ENCODE peak calls at places on chromosomes 4 and X, in eight cellular contexts. N is body of pancreas, K is Peyer's patch, J is heart left ventricle, Z is stomach, R is ovary, F is endothelial cell of umbilical vein, Q is A549. M is an unnamed sample.

GRCh38 chr4:158998624-158999023 is 104.3 kb upstream of the RAPGEF2 start:
- DNase-seq in N (no peak), K (no peak), J (no peak), Z (no peak), R (no peak), F (no peak), Q (no peak), M (no peak)

GRCh38 chr4:94455081-94455480 is 3.3 kb downstream of the PDLIM5 start:
- DNase-seq in N (peak; percentile 87), K (peak; percentile 70), J (peak; percentile 75), Z (peak; percentile 71), R (no peak), F (peak; percentile 54), Q (peak; percentile 21), M (no peak)

GRCh38 chr4:128716325-128716724 is 93.2 kb upstream of the JADE1 start:
- DNase-seq in N (no peak), K (no peak), J (no peak), Z (no peak), R (no peak), F (no peak), Q (no peak), M (peak; percentile 56)

GRCh38 chrX:28229217-28229616 is 248.0 kb upstream of the DCAF8L1 start:
- DNase-seq in N (no peak), K (no peak), J (no peak), Z (no peak), R (no peak), F (no peak), Q (no peak), M (no peak)

GRCh38 chrX:119654112-119654531 is 38.8 kb downstream of the SEPTIN6 start:
- DNase-seq in N (peak; percentile 21), K (no peak), J (peak; percentile 78), Z (no peak), R (peak; percentile 53), F (no peak), Q (no peak), M (peak; percentile 90)

GRCh38 chr4:47032405-47033106 is 1.2 kb downstream of the GABRB1 start:
- DNase-seq in N (peak; percentile 58), K (peak; percentile 71), J (peak; percentile 81), Z (peak; percentile 48), R (peak; percentile 30), F (peak; percentile 38), Q (peak; percentile 4), M (peak; percentile 70)

GRCh38 chr4:184792950-184793555 is 32.7 kb downstream of the ACSL1 start:
- DNase-seq in N (no peak), K (no peak), J (no peak), Z (no peak), R (no peak), F (peak; percentile 76), Q (no peak), M (peak; percentile 37)

GRCh38 chrX:115642895-115643530 is 82.0 kb downstream of the PLS3 start:
- DNase-seq in N (peak; percentile 60), K (no peak), J (no peak), Z (peak; percentile 36), R (no peak), F (peak; percentile 69), Q (peak; percentile 9), M (peak; percentile 54)

GRCh38 chr4:111228396-111228795 is 605.5 kb upstream of the PITX2 start:
- DNase-seq in N (no peak), K (no peak), J (no peak), Z (no peak), R (no peak), F (no peak), Q (no peak), M (no peak)

GRCh38 chrX:46400530-46400929 is 144.7 kb downstream of the ZNF674 start:
- DNase-seq in N (no peak), K (no peak), J (no peak), Z (no peak), R (no peak), F (no peak), Q (no peak), M (no peak)

GRCh38 chr4:175470141-175470540 is 341.9 kb downstream of the GPM6A start:
- DNase-seq in N (no peak), K (no peak), J (no peak), Z (no peak), R (no peak), F (no peak), Q (no peak), M (no peak)

GRCh38 chrX:24023972-24024664 is 2.9 kb downstream of the KLHL15 start:
- DNase-seq in N (no peak), K (no peak), J (no peak), Z (no peak), R (no peak), F (peak; percentile 49), Q (no peak), M (no peak)

GRCh38 chrX:129423191-129423590 is 100.1 kb downstream of the SMARCA1 start:
- DNase-seq in N (no peak), K (no peak), J (no peak), Z (no peak), R (no peak), F (no peak), Q (no peak), M (no peak)

GRCh38 chrX:18887821-18888205 is 96.1 kb downstream of the PHKA2 start:
- DNase-seq in N (no peak), K (no peak), J (no peak), Z (no peak), R (no peak), F (no peak), Q (no peak), M (no peak)

GRCh38 chrX:18886005-18886343 is 97.9 kb downstream of the PHKA2 start:
- DNase-seq in N (no peak), K (no peak), J (no peak), Z (no peak), R (no peak), F (no peak), Q (no peak), M (no peak)

GRCh38 chrX:18885317-18886004 is 98.5 kb downstream of the PHKA2 start:
- DNase-seq in N (no peak), K (no peak), J (no peak), Z (no peak), R (no peak), F (peak; percentile 31), Q (no peak), M (no peak)

GRCh38 chrX:18887177-18887820 is 96.6 kb downstream of the PHKA2 start:
- DNase-seq in N (no peak), K (peak; percentile 74), J (peak; percentile 80), Z (peak; percentile 34), R (peak; percentile 34), F (no peak), Q (no peak), M (no peak)

GRCh38 chrX:18886344-18887161 is 97.4 kb downstream of the PHKA2 start:
- DNase-seq in N (peak; percentile 78), K (peak; percentile 81), J (peak; percentile 88), Z (peak; percentile 68), R (peak; percentile 71), F (peak; percentile 59), Q (peak; percentile 52), M (peak; percentile 83)
- TF ChIP-seq POLR2A in N (no peak), K (no peak), J (no peak), Z (no peak), R (no peak), F (no peak), Q (peak; percentile 27), M (no peak)

DNA sequence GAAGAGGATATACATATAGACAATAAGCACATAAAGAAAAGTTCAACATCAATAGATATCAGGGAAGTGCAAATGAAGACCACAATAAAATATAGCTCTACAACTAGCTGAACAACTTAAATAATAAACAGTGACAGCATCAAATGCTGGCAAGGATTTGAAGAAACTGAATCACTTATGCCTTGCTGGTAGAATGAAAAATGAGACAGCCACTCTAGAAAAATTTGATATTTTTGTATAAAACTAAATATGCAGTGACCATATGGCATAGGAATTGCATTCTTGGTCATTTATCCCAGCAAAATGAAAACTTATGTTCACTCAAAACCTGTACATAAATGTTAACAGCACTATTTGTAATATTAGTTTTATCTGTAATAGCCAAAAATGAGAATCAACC is 1102.0 kb downstream of the C4orf33 start:
- DNase-seq in N (no peak), K (no peak), J (no peak), Z (no peak), R (no peak), F (no peak), Q (no peak), M (no peak)
- H3K4me3 ChIP-seq in N (no peak overlapping the region), K (no peak overlapping the region), J (no peak overlapping the region), Z (no peak overlapping the region), R (no peak overlapping the region), F (no peak overlapping the region), Q (no peak overlapping the region), M (no peak overlapping the region)

GRCh38 chrX:153971124-153971631 is 440 bp downstream of the HCFC1 start:
- DNase-seq in N (peak; percentile 91), K (peak; percentile 86), J (peak; percentile 95), Z (peak; percentile 91), R (peak; percentile 91), F (peak; percentile 80), Q (peak; percentile 75), M (peak; percentile 88)
- TF ChIP-seq POLR2A in N (peak; percentile 38), K (peak; percentile 27), J (no peak), Z (no peak), R (peak; percentile 11), F (no peak), Q (no peak), M (no peak)

GRCh38 chr4:76485450-76485849 is 50.4 kb downstream of the SHROOM3 start:
- DNase-seq in N (peak; percentile 36), K (no peak), J (no peak), Z (peak; percentile 49), R (no peak), F (no peak), Q (no peak), M (no peak)

GRCh38 chr4:76486588-76487276 is 51.7 kb downstream of the SHROOM3 start:
- DNase-seq in N (no peak), K (no peak), J (no peak), Z (no peak), R (no peak), F (no peak), Q (no peak), M (no peak)

GRCh38 chr4:76489799-76490176 is 54.8 kb downstream of the SHROOM3 start:
- DNase-seq in N (no peak), K (no peak), J (no peak), Z (no peak), R (no peak), F (no peak), Q (no peak), M (peak; percentile 42)

GRCh38 chr4:76484654-76485053 is 49.6 kb downstream of the SHROOM3 start:
- DNase-seq in N (no peak), K (no peak), J (no peak), Z (no peak), R (no peak), F (no peak), Q (no peak), M (no peak)

DNA sequence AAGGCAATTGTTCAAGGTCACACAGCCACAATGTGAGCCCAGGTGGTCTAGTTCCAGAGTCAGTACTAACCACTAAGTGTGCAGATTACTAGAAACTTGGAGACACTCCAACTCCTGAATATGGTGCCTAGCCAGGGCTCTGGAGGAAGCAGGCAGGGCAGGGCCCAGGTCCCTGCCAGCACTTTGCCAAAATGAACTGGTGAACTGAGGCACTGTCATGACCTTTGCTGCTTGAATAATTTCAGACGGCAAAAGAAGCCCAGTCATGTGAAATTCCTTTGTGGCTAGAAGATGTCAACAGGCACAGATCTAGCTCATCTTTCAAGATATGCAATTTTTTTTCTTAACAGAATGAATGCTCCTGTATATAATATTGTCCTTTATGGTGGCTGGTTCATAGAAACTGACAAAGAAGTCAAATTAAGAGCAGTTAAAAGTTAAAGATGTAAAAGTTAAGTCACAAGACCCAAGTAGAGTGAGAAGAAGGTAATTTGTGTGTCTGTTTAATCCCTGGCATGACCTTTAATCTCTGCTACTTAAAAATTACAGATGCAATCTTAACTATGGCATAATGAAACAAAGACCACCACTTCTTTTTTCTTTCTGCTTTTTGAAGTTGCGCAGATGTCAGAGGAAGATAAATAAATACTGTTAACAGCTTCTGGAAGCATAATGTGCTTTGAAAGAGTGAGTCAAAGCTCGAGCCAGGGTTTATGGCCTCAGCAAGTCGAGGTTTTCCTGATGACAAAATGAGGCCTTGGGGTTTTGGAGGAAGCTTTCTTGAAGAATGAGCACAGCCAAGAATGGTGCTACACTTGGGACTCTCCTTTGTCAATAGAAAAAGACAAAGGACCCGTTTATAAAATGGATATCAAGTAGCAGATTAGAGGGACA is 54.1 kb downstream of the SHROOM3 start:
- DNase-seq in N (no peak), K (no peak), J (no peak), Z (no peak), R (no peak), F (no peak), Q (no peak), M (no peak)
- H3K4me3 ChIP-seq in N (no peak overlapping the region), K (no peak overlapping the region), J (no peak overlapping the region), Z (no peak overlapping the region), R (no peak overlapping the region), F (no peak overlapping the region), Q (no peak overlapping the region), M (no peak overlapping the region)

M was measured in testis.